ENCODE peak calls at places on chromosome 19, in five cellular contexts. A, N, Q, C and Y are unnamed samples.
A peak's percentile ranks its signal among the peaks of the same experiment; 100 is the strongest.

GRCh38 chr19:34220472-34221063 is 33.8 kb upstream of the GARRE1 start:
- DNase-seq in A (no peak), N (peak; percentile 81), Q (no peak), C (peak; percentile 70), Y (peak; percentile 61)

GRCh38 chr19:18329035-18329376 is 6.1 kb upstream of the LSM4 start:
- DNase-seq in A (no peak), N (no peak), Q (no peak), C (no peak), Y (no peak)

GRCh38 chr19:28535352-28535775 is 677.6 kb downstream of the UQCRFS1 start:
- DNase-seq in A (no peak), N (no peak), Q (no peak), C (no peak), Y (no peak)

GRCh38 chr19:32311371-32311770 is 34.0 kb upstream of the ZNF507 start:
- DNase-seq in A (no peak), N (no peak), Q (no peak), C (no peak), Y (no peak)

GRCh38 chr19:39516270-39516669 is 1.3 kb downstream of the SELENOV start:
- DNase-seq in A (no peak), N (no peak), Q (no peak), C (no peak), Y (no peak)

GRCh38 chr19:31220540-31220939 is 128.7 kb downstream of the TSHZ3 start:
- DNase-seq in A (no peak), N (peak; percentile 25), Q (no peak), C (no peak), Y (no peak)

GRCh38 chr19:13079542-13079986 is 23.1 kb downstream of the LYL1 start:
- DNase-seq in A (no peak), N (peak; percentile 42), Q (no peak), C (peak; percentile 61), Y (no peak)

GRCh38 chr19:28602675-28603298 is 610.2 kb downstream of the UQCRFS1 start:
- DNase-seq in A (no peak), N (no peak), Q (no peak), C (no peak), Y (no peak)

GRCh38 chr19:15266683-15267082 is 34.4 kb upstream of the EPHX3 start:
- DNase-seq in A (no peak), N (no peak), Q (no peak), C (no peak), Y (no peak)

GRCh38 chr19:53549354-53549753 is 11.4 kb downstream of the ZNF331 start:
- DNase-seq in A (peak; percentile 81), N (peak; percentile 88), Q (no peak), C (peak; percentile 91), Y (no peak)

GRCh38 chr19:45324349-45324907 is 1.8 kb upstream of the CKM start:
- DNase-seq in A (no peak), N (no peak), Q (no peak), C (no peak), Y (no peak)

GRCh38 chr19:45322744-45323281 is at the start of gene CKM:
- DNase-seq in A (no peak), N (no peak), Q (no peak), C (no peak), Y (no peak)

GRCh38 chr19:45322311-45322710 is 364 bp downstream of the CKM start:
- DNase-seq in A (no peak), N (no peak), Q (no peak), C (no peak), Y (no peak)

GRCh38 chr19:45321848-45322247 is 827 bp downstream of the CKM start:
- DNase-seq in A (no peak), N (no peak), Q (no peak), C (no peak), Y (no peak)

GRCh38 chr19:45323671-45324081 is 1.0 kb upstream of the CKM start:
- DNase-seq in A (no peak), N (no peak), Q (no peak), C (no peak), Y (no peak)
- H3K4me3 ChIP-seq in A (peak overlapping the region; percentile 5), N (no peak overlapping the region), Q (peak overlapping the region; percentile 51), C (peak overlapping the region; percentile 30), Y (no peak overlapping the region)

GRCh38 chr19:19384486-19384885 is 21.0 kb upstream of the GATAD2A start:
- DNase-seq in A (no peak), N (no peak), Q (no peak), C (no peak), Y (no peak)

GRCh38 chr19:19385131-19385899 is 20.2 kb upstream of the GATAD2A start:
- DNase-seq in A (peak; percentile 98), N (peak; percentile 100), Q (peak; percentile 100), C (peak; percentile 100), Y (peak; percentile 99)

GRCh38 chr19:19387108-19387507 is 18.4 kb upstream of the GATAD2A start:
- DNase-seq in A (no peak), N (no peak), Q (no peak), C (no peak), Y (no peak)

GRCh38 chr19:19385900-19386339 is 19.6 kb upstream of the GATAD2A start:
- DNase-seq in A (no peak), N (no peak), Q (no peak), C (no peak), Y (peak; percentile 48)

DNA sequence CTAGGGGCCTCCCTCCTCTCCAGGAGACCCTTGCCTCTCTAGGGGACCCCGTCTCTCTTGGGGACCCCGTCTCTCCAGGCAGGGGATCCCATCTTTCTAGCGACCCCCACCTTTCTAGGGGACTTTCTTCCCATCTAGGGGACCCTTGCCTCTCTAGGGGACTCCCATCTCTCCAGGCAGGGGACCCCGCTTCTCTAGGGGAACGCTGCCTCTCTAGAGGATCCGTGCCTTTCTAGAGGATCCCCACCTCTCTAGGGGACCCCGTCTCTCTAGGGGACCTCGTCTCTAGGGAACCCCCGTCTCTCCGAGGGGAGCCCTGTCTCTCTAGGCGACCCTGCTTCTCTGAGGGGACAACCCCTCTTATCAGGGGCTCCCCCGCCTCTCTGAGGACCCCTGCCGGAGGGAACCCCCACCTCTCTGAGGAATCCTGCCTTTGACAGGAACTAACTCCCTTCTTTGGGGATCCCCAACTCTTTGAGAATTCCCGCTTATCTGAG is 19.1 kb upstream of the GATAD2A start:
- DNase-seq in A (no peak), N (no peak), Q (no peak), C (no peak), Y (no peak)
- TF ChIP-seq CTCF in A (no peak), N (peak; percentile 16), Q (no peak), C (peak; percentile 32), Y (no peak)

GRCh38 chr19:55284405-55285058 is 735 bp downstream of the BRSK1 start:
- DNase-seq in A (no peak), N (no peak), Q (no peak), C (no peak), Y (no peak)
- H3K4me3 ChIP-seq in A (peak overlapping the region; percentile 47), N (peak overlapping the region; percentile 51), Q (peak overlapping the region; percentile 78), C (peak overlapping the region; percentile 98), Y (no peak overlapping the region)

GRCh38 chr19:50444059-50444458 is 11.4 kb downstream of the MYBPC2 start:
- DNase-seq in A (no peak), N (no peak), Q (no peak), C (no peak), Y (no peak)
- TF ChIP-seq CTCF in A (no peak), N (no peak), Q (no peak), C (no peak), Y (no peak)

GRCh38 chr19:43524922-43525835 is 1.8 kb downstream of the ETHE1 start:
- DNase-seq in A (no peak), N (peak; percentile 64), Q (no peak), C (peak; percentile 63), Y (peak; percentile 70)
- H3K4me3 ChIP-seq in A (peak overlapping the region; percentile 80), N (peak overlapping the region; percentile 86), Q (peak overlapping the region; percentile 78), C (peak overlapping the region; percentile 82), Y (peak overlapping the region; percentile 46)